ENCODE peak calls at places on chromosomes 3 and 15, in eight cellular contexts. N is SK-N-SH; X is breast epithelium; V is DND-41; R is OCI-LY7; W is effector memory CD4-positive, alpha-beta T cell; F is ovary; I is neuronal stem cell. B is an unnamed sample. For H3K4me1 and H3K9me3, the result is how much of the 10 kb centered on the place peaks cover.

GRCh38 chr3:123750659-123751420 is 133.3 kb downstream of the MYLK start:
- DNase-seq in X (no peak), I (no peak), W (no peak), F (no peak), V (no peak), R (no peak), N (no peak), B (no peak)

GRCh38 chr3:70620367-70620766 is 307.9 kb upstream of the MDFIC2 start:
- DNase-seq in W (no peak), R (no peak), N (no peak), F (no peak), V (no peak), I (no peak), X (no peak), B (no peak)

GRCh38 chr15:43977072-43977884 is 150.5 kb downstream of the WDR76 start:
- DNase-seq in W (no peak), I (no peak), V (peak), F (no peak), N (no peak), R (peak), X (no peak), B (peak)

GRCh38 chr15:83571820-83572707 is 81.9 kb upstream of the ADAMTSL3 start:
- DNase-seq in I (peak), R (peak), N (peak), V (no peak), W (no peak), F (no peak), X (no peak), B (no peak)

GRCh38 chr15:50049871-50050270 is 69.2 kb downstream of the ATP8B4 start:
- DNase-seq in X (no peak), N (no peak), V (no peak), I (no peak), F (no peak), W (no peak), R (no peak), B (no peak)

GRCh38 chr3:89562373-89562772 is 455.0 kb downstream of the EPHA3 start:
- DNase-seq in F (no peak), N (no peak), R (no peak), W (no peak), I (no peak), V (no peak), X (no peak), B (no peak)

GRCh38 chr3:145125307-145125706 is 1035.7 kb downstream of the PLOD2 start:
- DNase-seq in X (no peak), R (no peak), I (no peak), V (no peak), W (no peak), N (no peak), F (no peak), B (no peak)

GRCh38 chr3:30073622-30074021 is 532.8 kb upstream of the TGFBR2 start:
- DNase-seq in N (peak), F (no peak), I (no peak), V (no peak), W (no peak), X (no peak), R (no peak), B (no peak)

GRCh38 chr3:141212101-141212500 is 19.5 kb upstream of the PXYLP1 start:
- DNase-seq in N (no peak), V (no peak), X (no peak), F (no peak), I (no peak), W (no peak), R (no peak), B (no peak)

GRCh38 chr15:92629975-92630626 is 25.5 kb downstream of the FAM174B start:
- DNase-seq in V (no peak), X (no peak), F (no peak), N (no peak), I (no peak), R (no peak), W (no peak), B (no peak)

GRCh38 chr3:104066658-104067057 is 1300.1 kb upstream of the ALCAM start:
- DNase-seq in R (no peak), I (no peak), W (no peak), X (no peak), N (no peak), V (no peak), F (no peak), B (no peak)

GRCh38 chr3:104102386-104102785 is 1264.3 kb upstream of the ALCAM start:
- DNase-seq in W (no peak), N (no peak), X (no peak), I (peak), F (no peak), V (peak), R (peak), B (no peak)

GRCh38 chr15:27549796-27550195 is 549.3 kb downstream of the OCA2 start:
- DNase-seq in R (no peak), X (no peak), V (no peak), F (no peak), I (no peak), W (no peak), N (no peak), B (no peak)

GRCh38 chr15:78291052-78291451 is 8.4 kb downstream of the SKIC8 start:
- DNase-seq in W (no peak), N (no peak), F (no peak), X (no peak), R (no peak), I (no peak), V (no peak), B (no peak)

GRCh38 chr3:179453967-179454366 is 2.7 kb upstream of the GNB4 start:
- DNase-seq in R (no peak), W (no peak), I (no peak), N (no peak), V (no peak), F (no peak), X (no peak), B (no peak)

GRCh38 chr3:144051211-144051610 is 79.6 kb downstream of the DIPK2A start:
- DNase-seq in W (no peak), V (no peak), R (no peak), N (no peak), X (no peak), F (no peak), I (no peak), B (no peak)

GRCh38 chr3:159947220-159947619 is 41.4 kb upstream of the IL12A start:
- DNase-seq in N (no peak), R (no peak), F (no peak), X (no peak), W (no peak), I (no peak), V (no peak), B (no peak)

GRCh38 chr15:47415539-47415971 is 301.8 kb upstream of the SEMA6D start:
- DNase-seq in I (no peak), X (no peak), R (no peak), V (no peak), N (no peak), W (no peak), F (no peak), B (no peak)

GRCh38 chr3:146542968-146543367 is 1.4 kb downstream of the PLSCR1 start:
- DNase-seq in R (no peak), X (no peak), F (no peak), W (no peak), V (no peak), N (no peak), I (no peak), B (no peak)

GRCh38 chr15:100097342-100097899 is 244.4 kb downstream of the ADAMTS17 start:
- DNase-seq in I (no peak), X (peak), W (no peak), V (no peak), F (no peak), N (no peak), R (no peak), B (no peak)

GRCh38 chr3:23819599-23820360 is 14.0 kb downstream of the UBE2E1 start:
- DNase-seq in I (no peak), V (no peak), W (no peak), R (no peak), X (no peak), F (no peak), N (no peak), B (no peak)

GRCh38 chr3:130516645-130517512 is at the start of gene COL6A6:
- DNase-seq in V (no peak), N (peak), W (no peak), F (peak), R (no peak), X (no peak), I (no peak), B (no peak)

GRCh38 chr15:84595660-84596059 is 5.1 kb upstream of the ZSCAN2 start:
- DNase-seq in R (no peak), W (no peak), N (no peak), X (no peak), I (no peak), F (no peak), V (no peak), B (no peak)

GRCh38 chr3:20041197-20041780 is 1.0 kb downstream of the KAT2B start:
- DNase-seq in F (peak), V (peak), N (peak), W (peak), X (peak), I (peak), R (peak), B (peak)

GRCh38 chr15:45150481-45150880 is 20.7 kb downstream of the DUOX1 start:
- DNase-seq in W (no peak), I (no peak), N (no peak), F (no peak), V (no peak), R (no peak), X (no peak), B (no peak)

GRCh38 chr3:184500344-184500923 is 61.2 kb upstream of the EPHB3 start:
- DNase-seq in W (no peak), R (no peak), F (no peak), X (no peak), I (no peak), N (no peak), V (no peak), B (no peak)

GRCh38 chr15:67511606-67512005 is 9.3 kb upstream of the C15orf61 start:
- DNase-seq in W (no peak), X (no peak), R (peak), V (no peak), F (no peak), N (no peak), I (no peak), B (no peak)

GRCh38 chr3:179000144-179000543 is 71.5 kb downstream of the ZMAT3 start:
- DNase-seq in I (no peak), X (no peak), W (no peak), F (no peak), N (no peak), R (no peak), V (no peak), B (no peak)

GRCh38 chr3:17664923-17665322 is 77.5 kb downstream of the TBC1D5 start:
- DNase-seq in X (no peak), V (no peak), F (no peak), I (no peak), R (no peak), W (no peak), N (no peak), B (no peak)

GRCh38 chr15:92909131-92909781 is 9.1 kb downstream of the CHD2 start:
- DNase-seq in X (no peak), N (no peak), R (no peak), V (no peak), F (no peak), I (no peak), W (no peak), B (no peak)

GRCh38 chr3:136675150-136675858 is 76.9 kb downstream of the STAG1 start:
- DNase-seq in N (no peak), X (no peak), W (no peak), I (no peak), V (no peak), F (no peak), R (no peak), B (no peak)

GRCh38 chr15:80093854-80094418 is 34.5 kb downstream of the ZFAND6 start:
- DNase-seq in N (peak), V (peak), I (no peak), W (no peak), X (no peak), R (no peak), F (peak), B (no peak)
- H3K27ac ChIP-seq in N (peak), V (no peak), I (no peak), W (no peak), X (no peak), R (no peak), F (no peak), B (no peak)

GRCh38 chr3:87228316-87228715 is 1.2 kb downstream of the CHMP2B start:
- DNase-seq in X (no peak), V (no peak), R (no peak), I (no peak), F (no peak), W (no peak), N (no peak), B (no peak)

GRCh38 chr3:87225659-87226058 is 1.4 kb upstream of the CHMP2B start:
- DNase-seq in V (no peak), W (no peak), R (no peak), X (no peak), F (no peak), N (no peak), I (no peak), B (no peak)

GRCh38 chr3:87229113-87229512 is 2.0 kb downstream of the CHMP2B start:
- DNase-seq in X (no peak), V (no peak), N (no peak), R (no peak), I (no peak), W (no peak), F (no peak), B (no peak)

GRCh38 chr3:87227104-87227834 is at the start of gene CHMP2B:
- DNase-seq in F (peak), R (peak), X (peak), V (peak), I (peak), N (peak), W (peak), B (peak)

DNA sequence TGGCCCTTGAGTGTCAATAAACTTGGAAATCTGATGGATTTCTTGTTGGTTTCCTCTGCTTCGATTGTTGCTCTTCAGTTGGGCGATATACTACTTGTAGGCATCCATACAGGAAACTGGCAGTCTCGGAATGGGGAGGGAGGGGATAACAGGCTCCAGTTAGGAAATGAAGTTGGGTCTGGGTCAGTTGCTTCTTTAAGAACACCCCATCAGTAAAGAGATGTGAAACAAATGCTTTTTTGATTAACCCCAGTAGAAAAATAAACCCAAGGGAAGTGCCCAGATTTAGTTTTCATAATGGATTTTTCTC is 681 bp downstream of the CHMP2B start:
- DNase-seq in F (no peak), I (no peak), X (no peak), N (no peak), R (peak), V (no peak), W (no peak), B (no peak)
- H3K4me1 ChIP-seq in F (under half), I (under half), X (under half), N (under half), R (under half), V (under half), W (under half), B (under half)

GRCh38 chr15:74964794-74965193 is 8.2 kb upstream of the RPP25 start:
- DNase-seq in F (no peak), N (no peak), R (no peak), W (no peak), X (no peak), V (no peak), I (no peak), B (no peak)
- H3K9me3 ChIP-seq in F (under half), N (under half), R (under half), W (under half), X (under half), V (under half), I (under half), B (under half)

GRCh38 chr3:32857921-32858320 is 40.1 kb downstream of the TRIM71 start:
- DNase-seq in V (no peak), R (no peak), W (no peak), X (no peak), N (no peak), F (no peak), I (no peak), B (no peak)
- H3K27ac ChIP-seq in V (no peak), R (no peak), W (no peak), X (no peak), N (no peak), F (no peak), I (no peak), B (no peak)

GRCh38 chr15:51883436-51883835 is 54.0 kb downstream of the TMOD3 start:
- DNase-seq in V (no peak), X (no peak), N (no peak), F (no peak), R (no peak), I (no peak), W (no peak), B (no peak)

GRCh38 chr15:51874751-51875644 is 45.5 kb downstream of the TMOD3 start:
- DNase-seq in W (no peak), I (no peak), F (no peak), R (no peak), V (no peak), N (no peak), X (no peak), B (no peak)

GRCh38 chr15:51879555-51879954 is 50.1 kb downstream of the TMOD3 start:
- DNase-seq in N (no peak), V (no peak), I (no peak), R (no peak), X (no peak), F (no peak), W (no peak), B (no peak)

GRCh38 chr15:51876169-51876568 is 46.7 kb downstream of the TMOD3 start:
- DNase-seq in R (no peak), V (no peak), I (no peak), N (no peak), F (no peak), X (no peak), W (no peak), B (no peak)

DNA sequence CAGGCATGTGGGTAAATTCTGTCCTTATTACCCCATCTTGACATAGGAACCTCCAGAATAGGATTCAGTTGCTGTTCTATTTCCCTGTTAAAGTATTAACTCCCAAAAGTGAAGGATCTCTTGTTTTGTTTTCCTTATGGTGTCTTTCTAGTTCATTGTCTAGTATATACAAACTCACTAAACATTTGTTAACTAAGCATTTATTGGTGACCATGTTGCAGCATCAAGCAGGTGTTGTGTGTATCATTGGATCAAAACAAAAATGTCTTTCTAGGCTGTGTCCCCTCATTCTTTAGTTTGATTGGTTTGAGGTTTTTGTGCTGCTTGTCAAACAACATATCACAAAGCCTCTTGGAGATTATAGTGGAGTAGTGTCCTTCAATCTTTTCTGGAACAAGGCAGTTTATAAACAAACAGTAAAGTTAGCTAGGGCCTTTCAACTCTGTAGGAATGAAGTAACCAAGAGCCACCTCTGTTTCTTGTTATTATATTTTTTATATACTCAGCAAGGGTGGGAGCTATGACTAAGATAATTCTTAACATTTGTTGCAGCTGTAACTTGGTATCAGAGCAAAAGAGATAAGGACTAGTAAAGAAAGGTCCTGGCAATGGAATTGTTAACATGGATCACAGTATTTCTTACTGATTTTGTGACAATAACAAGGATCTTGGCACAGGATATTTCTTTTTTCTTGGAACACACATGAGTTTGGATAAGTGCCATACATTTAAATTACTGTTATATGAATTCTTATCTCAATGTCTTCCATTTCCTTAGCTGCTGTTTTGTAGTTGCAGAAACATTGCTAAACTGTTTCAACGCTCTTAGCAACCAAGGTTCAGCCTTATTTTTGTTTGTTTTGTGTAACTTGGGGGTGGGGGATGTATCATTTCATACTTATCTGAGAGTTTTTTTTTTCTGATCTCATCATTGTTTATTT is 49.3 kb downstream of the TMOD3 start:
- DNase-seq in R (no peak), I (no peak), X (no peak), W (no peak), F (no peak), N (no peak), V (no peak), B (no peak)
- H3K4me1 ChIP-seq in R (under half), I (under half), X (under half), W (under half), F (under half), N (half or more), V (under half), B (under half)

GRCh38 chr15:62270216-62270921 is 105.3 kb upstream of the C2CD4B start:
- DNase-seq in R (no peak), V (no peak), W (no peak), I (no peak), X (no peak), F (no peak), N (no peak), B (no peak)
- H3K9me3 ChIP-seq in R (under half), V (under half), W (under half), I (under half), X (half or more), F (under half), N (under half), B (under half)

GRCh38 chr3:197564097-197564843 is 8.5 kb upstream of the BDH1 start:
- DNase-seq in F (no peak), R (peak), I (no peak), N (no peak), V (no peak), W (no peak), X (no peak), B (no peak)

GRCh38 chr3:197562398-197563251 is 6.9 kb upstream of the BDH1 start:
- DNase-seq in W (no peak), N (no peak), X (no peak), I (no peak), R (no peak), V (no peak), F (no peak), B (no peak)

GRCh38 chr3:197573048-197573767 is 17.4 kb upstream of the BDH1 start:
- DNase-seq in V (no peak), N (no peak), F (no peak), I (no peak), R (no peak), W (no peak), X (no peak), B (no peak)

DNA sequence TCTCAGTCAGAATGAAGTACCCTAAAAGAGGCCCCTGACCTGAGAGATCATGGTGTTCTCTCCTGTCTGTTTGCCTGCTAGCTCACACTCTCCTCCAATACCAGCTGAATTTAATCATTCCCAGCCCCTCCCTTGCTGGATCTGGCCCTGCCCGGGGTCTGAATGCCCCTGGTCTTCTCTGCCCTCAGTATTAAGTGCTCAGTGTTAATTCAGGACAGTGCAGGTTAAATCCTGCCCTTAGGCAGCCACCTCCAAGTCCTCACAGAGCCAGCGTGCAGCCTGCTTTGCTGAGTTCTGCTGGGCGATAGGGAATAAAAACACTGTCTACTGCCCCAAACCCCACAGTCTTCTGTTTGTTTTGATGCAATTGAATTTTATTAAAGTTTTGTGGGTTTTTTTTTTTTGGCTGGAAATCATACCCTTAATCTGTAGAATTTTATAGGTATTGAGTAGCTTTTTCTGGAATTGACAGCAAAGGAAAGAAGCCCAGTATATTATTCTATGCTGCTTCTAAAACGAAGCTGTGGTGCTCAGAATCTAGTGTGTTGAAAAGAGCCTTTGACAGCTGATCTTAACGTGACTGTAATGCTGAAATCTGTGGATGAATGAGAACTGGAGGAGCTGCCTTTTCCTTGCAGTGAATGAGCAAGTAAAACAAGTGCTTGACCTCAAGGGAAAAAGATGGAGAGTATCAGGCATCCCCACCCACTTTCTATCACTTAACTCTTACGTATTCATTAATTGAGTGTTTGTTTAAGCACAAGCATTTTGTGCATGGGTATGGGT is 12.3 kb upstream of the BDH1 start:
- DNase-seq in X (no peak), W (no peak), N (peak), R (no peak), V (no peak), I (no peak), F (no peak), B (no peak)
- H3K27ac ChIP-seq in X (no peak), W (no peak), N (no peak), R (no peak), V (no peak), I (no peak), F (no peak), B (no peak)